ENCODE peak calls at places on chromosomes 3 and 15, in ten cellular contexts. E is CD4-positive, alpha-beta T cell; D is GM10248; J is tibial nerve; W is GM12865; T is coronary artery; V is fibroblast of lung; K is GM12864; R is H1; N is fibroblast of mammary gland. A is an unnamed sample.

GRCh38 chr15:89777821-89778380 is 1.8 kb downstream of the MESP2 start:
- DNase-seq in E (no peak), D (no peak), J (no peak), W (no peak), T (peak; percentile 72), V (no peak), K (no peak), R (no peak), N (no peak), A (no peak)

GRCh38 chr15:99106417-99107220 is 1.7 kb downstream of the SYNM start:
- DNase-seq in E (no peak), D (no peak), J (no peak), W (no peak), T (peak; percentile 72), V (peak; percentile 7), K (no peak), R (no peak), N (peak; percentile 69), A (no peak)

GRCh38 chr15:92306662-92307061 is 87.0 kb upstream of the ST8SIA2 start:
- DNase-seq in E (no peak), D (no peak), J (no peak), W (peak; percentile 15), T (no peak), V (peak; percentile 9), K (no peak), R (no peak), N (no peak), A (peak; percentile 0)

GRCh38 chr15:98799991-98800390 is 151.7 kb downstream of the IGF1R start:
- DNase-seq in E (no peak), D (no peak), J (no peak), W (no peak), T (peak; percentile 17), V (peak; percentile 36), K (no peak), R (no peak), N (no peak), A (no peak)

GRCh38 chr15:27273506-27273905 is 302.5 kb downstream of the GABRG3 start:
- DNase-seq in E (no peak), D (no peak), J (no peak), W (no peak), T (no peak), V (no peak), K (no peak), R (no peak), N (no peak), A (no peak)

GRCh38 chr3:131453536-131453935 is 49.2 kb downstream of the MRPL3 start:
- DNase-seq in E (no peak), D (no peak), J (no peak), W (no peak), T (no peak), V (peak; percentile 8), K (no peak), R (no peak), N (peak; percentile 33), A (no peak)

GRCh38 chr3:157360044-157360443 is 76.6 kb upstream of the PTX3 start:
- DNase-seq in E (no peak), D (no peak), J (no peak), W (no peak), T (no peak), V (peak; percentile 93), K (no peak), R (no peak), N (peak; percentile 93), A (no peak)

GRCh38 chr3:58249358-58250092 is 11.9 kb downstream of the ABHD6 start:
- DNase-seq in E (no peak), D (no peak), J (no peak), W (no peak), T (no peak), V (no peak), K (no peak), R (no peak), N (peak; percentile 18), A (no peak)

GRCh38 chr3:138455801-138456716 is 21.6 kb downstream of the ESYT3 start:
- DNase-seq in E (no peak), D (no peak), J (no peak), W (no peak), T (peak; percentile 36), V (peak; percentile 60), K (no peak), R (no peak), N (no peak), A (no peak)

GRCh38 chr15:99135194-99135593 is 30.3 kb downstream of the SYNM start:
- DNase-seq in E (no peak), D (peak; percentile 35), J (no peak), W (peak; percentile 68), T (peak; percentile 52), V (no peak), K (peak; percentile 15), R (no peak), N (no peak), A (no peak)

GRCh38 chr3:126226376-126226775 is 46.0 kb upstream of the ALDH1L1 start:
- DNase-seq in E (no peak), D (no peak), J (no peak), W (no peak), T (no peak), V (no peak), K (no peak), R (no peak), N (no peak), A (no peak)

GRCh38 chr3:161821591-161821990 is 325.0 kb downstream of the OTOL1 start:
- DNase-seq in E (no peak), D (no peak), J (no peak), W (no peak), T (no peak), V (no peak), K (no peak), R (no peak), N (peak; percentile 1), A (no peak)

GRCh38 chr3:128730521-128730920 is 4.5 kb downstream of the RAB7A start:
- DNase-seq in E (no peak), D (no peak), J (no peak), W (peak; percentile 35), T (no peak), V (no peak), K (no peak), R (no peak), N (no peak), A (no peak)

GRCh38 chr15:57061281-57061680 is 142.8 kb downstream of the TCF12 start:
- DNase-seq in E (no peak), D (no peak), J (no peak), W (no peak), T (no peak), V (peak; percentile 41), K (no peak), R (no peak), N (no peak), A (no peak)

GRCh38 chr3:154642066-154642619 is 212.2 kb upstream of the GPR149 start:
- DNase-seq in E (no peak), D (no peak), J (no peak), W (no peak), T (no peak), V (no peak), K (no peak), R (no peak), N (no peak), A (peak; percentile 69)

GRCh38 chr3:37668431-37668830 is 193.2 kb upstream of the CTDSPL start:
- DNase-seq in E (no peak), D (no peak), J (peak; percentile 28), W (no peak), T (no peak), V (peak; percentile 5), K (no peak), R (no peak), N (peak; percentile 34), A (no peak)

GRCh38 chr3:167886690-167887089 is 151.2 kb downstream of the SERPINI1 start:
- DNase-seq in E (no peak), D (no peak), J (no peak), W (no peak), T (no peak), V (no peak), K (no peak), R (no peak), N (no peak), A (no peak)

GRCh38 chr3:51141573-51141972 is 243.5 kb upstream of the MANF start:
- DNase-seq in E (no peak), D (no peak), J (no peak), W (no peak), T (no peak), V (no peak), K (no peak), R (no peak), N (no peak), A (no peak)

GRCh38 chr3:51145811-51146585 is 239.1 kb upstream of the MANF start:
- DNase-seq in E (no peak), D (no peak), J (no peak), W (no peak), T (no peak), V (no peak), K (no peak), R (no peak), N (no peak), A (no peak)

DNA sequence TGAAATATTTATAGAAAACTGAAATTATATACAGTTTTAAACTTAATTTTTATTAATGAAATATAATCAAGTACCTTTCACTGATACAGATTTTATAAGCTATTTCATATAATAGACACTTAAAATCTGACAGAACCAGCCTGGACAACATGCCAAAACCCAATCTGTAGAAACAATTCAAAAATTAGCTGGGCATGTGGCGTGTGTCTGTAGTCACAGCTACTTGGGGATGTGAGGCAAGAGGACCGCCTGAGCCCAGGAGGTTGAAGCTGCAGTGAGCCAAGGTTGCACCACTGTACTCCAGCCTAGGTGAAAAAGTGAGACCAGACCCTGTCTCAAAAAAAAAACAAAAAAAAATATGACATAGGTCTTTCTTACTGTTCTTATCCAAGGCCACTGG is 238.3 kb upstream of the MANF start:
- DNase-seq in E (no peak), D (no peak), J (no peak), W (no peak), T (no peak), V (no peak), K (no peak), R (no peak), N (no peak), A (no peak)
- TF ChIP-seq CTCF in E (no peak), D (no peak), J (no peak), W (no peak), T (no peak), V (no peak), K (no peak), R (no peak), N (no peak), A (no peak)

GRCh38 chr3:28267984-28268849 is 26.8 kb downstream of the CMC1 start:
- DNase-seq in E (no peak), D (no peak), J (no peak), W (no peak), T (no peak), V (no peak), K (no peak), R (no peak), N (no peak), A (no peak)
- TF ChIP-seq CTCF in E (no peak), D (no peak), J (no peak), W (no peak), T (no peak), V (no peak), K (no peak), R (no peak), N (no peak), A (no peak)

GRCh38 chr15:45641374-45641778 is 6.5 kb downstream of the SQOR start:
- DNase-seq in E (no peak), D (no peak), J (no peak), W (no peak), T (peak; percentile 71), V (peak; percentile 72), K (no peak), R (no peak), N (peak; percentile 98), A (peak; percentile 59)
- TF ChIP-seq CTCF in E (no peak), D (no peak), J (no peak), W (no peak), T (no peak), V (no peak), K (no peak), R (no peak), N (peak; percentile 2), A (no peak)

GRCh38 chr3:111128884-111129283 is 57.3 kb downstream of the NECTIN3 start:
- DNase-seq in E (no peak), D (no peak), J (no peak), W (no peak), T (no peak), V (peak; percentile 30), K (no peak), R (no peak), N (no peak), A (no peak)
- TF ChIP-seq CTCF in E (no peak), D (no peak), J (no peak), W (no peak), T (no peak), V (no peak), K (no peak), R (no peak), N (no peak), A (no peak)

A was measured in HL-60.